ENCODE peak calls at places on chromosomes 7 and 10, in ten cellular contexts. R is prostate gland, G is left ventricle myocardium inferior, B is PC-9, J is erythroblast, A is MCF 10A, I is GM12892, D is amygdala, Q is D341Med, S is AG09309. P is an unnamed sample.

GRCh38 chr7:7351832-7352231 is 169.5 kb downstream of the C1GALT1 start:
- DNase-seq in S (no peak), G (no peak), B (no peak), D (no peak), R (no peak), A (no peak), Q (no peak), I (no peak), J (no peak), P (no peak)

GRCh38 chr7:96306385-96307125 is 15.3 kb downstream of the SLC25A13 start:
- DNase-seq in B (no peak), J (no peak), A (no peak), G (no peak), Q (no peak), I (no peak), D (no peak), R (no peak), S (no peak), P (no peak)

GRCh38 chr10:93072713-93073538 is 767 bp upstream of the CYP26A1 start:
- DNase-seq in S (no peak), J (no peak), R (no peak), A (no peak), I (no peak), B (no peak), D (no peak), Q (no peak), G (no peak), P (no peak)

GRCh38 chr7:46369933-46370654 is 449.0 kb upstream of the IGFBP3 start:
- DNase-seq in G (no peak), D (no peak), B (peak), J (no peak), R (no peak), Q (no peak), A (peak), S (peak), I (no peak), P (no peak)

GRCh38 chr10:73503037-73503436 is 7.2 kb upstream of the PPP3CB start:
- DNase-seq in R (no peak), Q (no peak), I (no peak), S (no peak), G (no peak), D (no peak), B (no peak), A (no peak), J (no peak), P (no peak)

GRCh38 chr7:150931199-150931869 is 46.8 kb downstream of the KCNH2 start:
- DNase-seq in Q (peak), J (peak), D (no peak), G (no peak), A (no peak), S (no peak), R (no peak), I (no peak), B (no peak), P (peak)

GRCh38 chr10:58743466-58744115 is 230.9 kb downstream of the BICC1 start:
- DNase-seq in G (no peak), D (no peak), Q (no peak), R (no peak), S (no peak), B (no peak), J (no peak), A (no peak), I (no peak), P (no peak)

GRCh38 chr7:18144171-18144570 is 116.5 kb upstream of the PRPS1L1 start:
- DNase-seq in B (no peak), Q (no peak), S (no peak), G (no peak), D (no peak), I (no peak), R (no peak), A (no peak), J (no peak), P (no peak)

GRCh38 chr7:55571534-55572377 is 546 bp downstream of the VOPP1 start:
- DNase-seq in J (peak), R (peak), Q (peak), D (peak), I (no peak), G (peak), S (no peak), B (peak), A (peak), P (peak)

GRCh38 chr7:104979167-104979841 is 34.7 kb upstream of the KMT2E start:
- DNase-seq in I (no peak), S (peak), G (no peak), D (no peak), Q (peak), B (no peak), R (peak), J (no peak), A (no peak), P (no peak)

GRCh38 chr7:71408276-71408675 is 276.3 kb downstream of the GALNT17 start:
- DNase-seq in R (no peak), Q (peak), S (no peak), D (peak), G (peak), I (no peak), B (no peak), J (no peak), A (no peak), P (no peak)

GRCh38 chr10:107653832-107654287 is 489.4 kb upstream of the SORCS1 start:
- DNase-seq in I (no peak), G (no peak), R (no peak), S (peak), A (peak), Q (peak), B (no peak), D (no peak), J (no peak), P (no peak)

GRCh38 chr10:113523071-113523470 is 29.8 kb upstream of the HABP2 start:
- DNase-seq in A (no peak), S (no peak), B (no peak), G (no peak), I (no peak), D (no peak), R (no peak), J (no peak), Q (no peak), P (peak)

GRCh38 chr7:44067064-44067951 is 1.9 kb upstream of the PGAM2 start:
- DNase-seq in B (no peak), A (no peak), J (no peak), R (no peak), I (no peak), G (no peak), Q (no peak), S (no peak), D (no peak), P (no peak)

GRCh38 chr10:46296629-46297275 is 10.0 kb downstream of the ANTXRL start:
- DNase-seq in B (no peak), R (no peak), S (no peak), D (no peak), J (no peak), A (no peak), G (no peak), Q (no peak), I (no peak), P (peak)

GRCh38 chr7:110157631-110158362 is 933.1 kb upstream of the LRRN3 start:
- DNase-seq in G (no peak), B (no peak), J (no peak), Q (no peak), R (no peak), D (no peak), I (no peak), S (no peak), A (peak), P (no peak)

GRCh38 chr10:78134919-78135318 is 101.3 kb downstream of the RPS24 start:
- DNase-seq in D (no peak), S (no peak), A (no peak), G (no peak), B (peak), I (no peak), R (no peak), J (no peak), Q (no peak), P (no peak)

GRCh38 chr10:26556756-26557640 is 118.9 kb downstream of the APBB1IP start:
- DNase-seq in G (no peak), S (peak), R (no peak), Q (peak), I (no peak), J (peak), B (peak), D (peak), A (peak), P (no peak)

GRCh38 chr10:70903262-70903921 is 15.0 kb upstream of the PCBD1 start:
- DNase-seq in I (peak), R (peak), D (peak), J (peak), Q (peak), S (no peak), B (peak), A (peak), G (peak), P (peak)